ENCODE peak calls at places on chromosomes 2 and 18, in six cellular contexts. C, G, Y, L, N and U are unnamed samples.
A peak's percentile ranks its signal among the peaks of the same experiment; 100 is the strongest.

GRCh38 chr2:234482807-234483206 is 14.1 kb downstream of the ARL4C start:
- DNase-seq in C (no peak), G (no peak), Y (no peak), L (no peak), N (no peak), U (no peak)

GRCh38 chr18:61464551-61465102 is 131.4 kb downstream of the CDH20 start:
- DNase-seq in C (no peak), G (no peak), Y (no peak), L (peak; percentile 58), N (no peak), U (no peak)

GRCh38 chr2:107064750-107065149 is 178.8 kb upstream of the ST6GAL2 start:
- DNase-seq in C (no peak), G (no peak), Y (no peak), L (peak; percentile 36), N (no peak), U (no peak)

GRCh38 chr2:238771193-238771592 is 76.7 kb upstream of the TWIST2 start:
- DNase-seq in C (no peak), G (no peak), Y (no peak), L (peak; percentile 30), N (peak; percentile 54), U (no peak)

GRCh38 chr2:226794751-226795171 is 4.9 kb downstream of the IRS1 start:
- DNase-seq in C (no peak), G (no peak), Y (no peak), L (peak; percentile 80), N (no peak), U (no peak)

GRCh38 chr2:45890819-45891218 is 239.3 kb downstream of the PRKCE start:
- DNase-seq in C (no peak), G (no peak), Y (no peak), L (no peak), N (no peak), U (no peak)

GRCh38 chr2:235347691-235348090 is 146.2 kb upstream of the AGAP1 start:
- DNase-seq in C (no peak), G (no peak), Y (no peak), L (peak; percentile 73), N (no peak), U (no peak)

GRCh38 chr2:151808258-151809072 is 19.8 kb downstream of the ARL5A start:
- DNase-seq in C (no peak), G (no peak), Y (no peak), L (peak; percentile 43), N (peak; percentile 14), U (no peak)

GRCh38 chr2:145260674-145261073 is 740.8 kb upstream of the ZEB2 start:
- DNase-seq in C (no peak), G (no peak), Y (no peak), L (no peak), N (no peak), U (no peak)

GRCh38 chr2:100397117-100397860 is 20.2 kb downstream of the CHST10 start:
- DNase-seq in C (no peak), G (no peak), Y (no peak), L (peak; percentile 44), N (no peak), U (no peak)

GRCh38 chr2:131521961-131522781 is 5.5 kb upstream of the CCDC74A start:
- DNase-seq in C (no peak), G (no peak), Y (no peak), L (no peak), N (no peak), U (no peak)

GRCh38 chr2:144785253-144785652 is 265.3 kb upstream of the ZEB2 start:
- DNase-seq in C (no peak), G (peak; percentile 70), Y (no peak), L (no peak), N (no peak), U (no peak)